ENCODE peak calls at places on chromosomes 5 and 9, in four cellular contexts. F is LoVo, M is HCT116, V is NCI-H1417. G is an unnamed sample.
A peak's percentile ranks its signal among the peaks of the same experiment; 100 is the strongest.

GRCh38 chr9:92669527-92669889 is 423 bp downstream of the IPPK start:
- DNase-seq in F (no peak), M (no peak), V (peak; percentile 63), G (peak; percentile 75)

GRCh38 chr9:136939431-136939995 is 5.0 kb downstream of the FBXW5 start:
- DNase-seq in M (no peak), F (no peak), V (no peak), G (no peak)

GRCh38 chr9:14627513-14627912 is 65.7 kb downstream of the ZDHHC21 start:
- DNase-seq in V (no peak), M (no peak), F (no peak), G (no peak)

GRCh38 chr5:41094871-41095270 is 23.7 kb upstream of the MROH2B start:
- DNase-seq in M (peak; percentile 7), V (no peak), F (no peak), G (no peak)

GRCh38 chr5:41148448-41148847 is 64.9 kb downstream of the C6 start:
- DNase-seq in V (no peak), F (no peak), M (no peak), G (no peak)

GRCh38 chr9:121281614-121282291 is 13.8 kb downstream of the GSN start:
- DNase-seq in M (peak; percentile 94), V (peak; percentile 53), F (peak; percentile 92), G (peak; percentile 81)

GRCh38 chr5:143592648-143593047 is 189.2 kb upstream of the NR3C1 start:
- DNase-seq in F (no peak), M (no peak), V (no peak), G (no peak)

GRCh38 chr9:87588339-87588738 is 90.7 kb downstream of the DAPK1 start:
- DNase-seq in V (peak; percentile 4), F (no peak), M (no peak), G (no peak)

GRCh38 chr5:80318212-80318611 is 1.6 kb upstream of the SPZ1 start:
- DNase-seq in V (no peak), M (no peak), F (no peak), G (no peak)

GRCh38 chr9:86022687-86023266 is 76.6 kb downstream of the GOLM1 start:
- DNase-seq in M (no peak), V (no peak), F (no peak), G (no peak)

GRCh38 chr5:161138751-161139455 is 286.9 kb upstream of the ATP10B start:
- DNase-seq in V (no peak), F (no peak), M (no peak), G (no peak)

GRCh38 chr9:3894764-3895163 is 369.0 kb upstream of the RFX3 start:
- DNase-seq in V (no peak), M (no peak), F (no peak), G (no peak)

G was measured in endodermal cell.